ENCODE peak calls at places on chromosomes 2 and 18, in nine cellular contexts. Z is NCI-H1417; F is psoas muscle; L is activated naive CD8-positive, alpha-beta T cell treated with anti-CD3 and anti-CD28 coated beads, Interleukin-2, amount 10 ng/mL, durations not matched to agents 7 days and 5 days; Y is NCI-H1092 treated with DMSO at 0.1 percent for 48 hours; Q is fibroblast of lung; W is stimulated activated CD8-positive, alpha-beta memory T cell treated with anti-CD3 and anti-CD28 coated beads, Interleukin-15, amount 100 ng/mL, for 1 hour; G is effector memory CD8-positive, alpha-beta T cell; P is RPMI7951. J is an unnamed sample.

GRCh38 chr2:148968776-148969175 is 69.7 kb upstream of the LYPD6B start:
- DNase-seq in P (no peak), L (no peak), F (no peak), W (no peak), Z (peak), Y (no peak), Q (no peak), G (no peak), J (no peak)

GRCh38 chr2:63424329-63425078 is 163.8 kb downstream of the WDPCP start:
- DNase-seq in W (no peak), P (peak), Z (peak), F (peak), Q (peak), G (peak), L (peak), Y (peak), J (no peak)

GRCh38 chr2:142980246-142981068 is 103.0 kb downstream of the KYNU start:
- DNase-seq in Q (peak), F (no peak), G (no peak), L (no peak), Y (peak), P (peak), W (no peak), Z (peak), J (no peak)

GRCh38 chr2:160141419-160141818 is 58.7 kb downstream of the ITGB6 start:
- DNase-seq in F (no peak), G (no peak), Z (no peak), Q (no peak), P (no peak), L (no peak), W (no peak), Y (no peak), J (no peak)

GRCh38 chr2:215218587-215219577 is 80.5 kb upstream of the ABCA12 start:
- DNase-seq in Z (peak), Q (no peak), G (no peak), L (no peak), P (peak), F (no peak), Y (no peak), W (no peak), J (no peak)

GRCh38 chr2:20061476-20061875 is 10.0 kb upstream of the LAPTM4A start:
- DNase-seq in W (no peak), Q (peak), Y (no peak), P (peak), G (no peak), Z (no peak), L (no peak), F (no peak), J (no peak)

GRCh38 chr2:59874971-59875755 is 678.3 kb downstream of the BCL11A start:
- DNase-seq in G (no peak), P (no peak), Y (no peak), W (no peak), Q (no peak), F (no peak), L (no peak), Z (no peak), J (no peak)

GRCh38 chr2:176325732-176326131 is 56.5 kb downstream of the MTX2 start:
- DNase-seq in G (no peak), F (no peak), Z (peak), P (no peak), W (no peak), Y (peak), L (no peak), Q (no peak), J (no peak)

GRCh38 chr2:17223171-17223570 is 295.1 kb downstream of the RAD51AP2 start:
- DNase-seq in Z (no peak), W (no peak), F (no peak), P (no peak), L (no peak), G (no peak), Q (no peak), Y (no peak), J (no peak)

GRCh38 chr2:238161291-238162051 is 2.7 kb downstream of the ERFE start:
- DNase-seq in Z (no peak), Q (no peak), W (no peak), P (no peak), G (no peak), F (peak), Y (no peak), L (no peak), J (no peak)

GRCh38 chr2:241859436-241860183 is 916 bp upstream of the PDCD1 start:
- DNase-seq in P (peak), W (peak), Y (no peak), L (no peak), G (no peak), Z (no peak), F (peak), Q (no peak), J (peak)

GRCh38 chr18:28013064-28013463 is 163.9 kb downstream of the CDH2 start:
- DNase-seq in W (no peak), Q (peak), Z (peak), F (no peak), G (no peak), Y (peak), P (peak), L (no peak), J (no peak)

GRCh38 chr2:238649936-238650518 is 197.9 kb upstream of the TWIST2 start:
- DNase-seq in Q (no peak), G (no peak), Y (no peak), Z (no peak), W (no peak), F (no peak), L (no peak), P (no peak), J (no peak)

GRCh38 chr2:46837112-46837454 is 78.5 kb downstream of the MCFD2 start:
- DNase-seq in L (no peak), Q (no peak), Z (no peak), P (no peak), Y (no peak), G (no peak), W (no peak), F (no peak), J (no peak)

GRCh38 chr2:44746856-44747612 is 194.5 kb upstream of the SIX3 start:
- DNase-seq in Z (no peak), F (no peak), G (no peak), Y (no peak), L (no peak), Q (no peak), W (no peak), P (no peak), J (no peak)

GRCh38 chr2:235762832-235763598 is 269.2 kb downstream of the AGAP1 start:
- DNase-seq in L (no peak), P (no peak), Q (no peak), W (no peak), F (no peak), Z (no peak), G (no peak), Y (peak), J (no peak)

GRCh38 chr2:199456383-199457146 is 1.2 kb downstream of the SATB2 start:
- DNase-seq in Q (no peak), G (no peak), Y (no peak), P (peak), W (no peak), L (no peak), F (no peak), Z (peak), J (no peak)

GRCh38 chr18:24231773-24232735 is 93.2 kb downstream of the CABYR start:
- DNase-seq in Q (peak), Z (no peak), G (no peak), L (no peak), P (peak), W (no peak), F (no peak), Y (no peak), J (no peak)

GRCh38 chr2:8500124-8501054 is 181.5 kb upstream of the ID2 start:
- DNase-seq in Y (no peak), L (peak), F (no peak), Q (no peak), W (no peak), P (no peak), Z (peak), G (no peak), J (no peak)

GRCh38 chr18:36735130-36735529 is 93.7 kb downstream of the TPGS2 start:
- DNase-seq in P (no peak), Y (no peak), F (no peak), L (no peak), W (no peak), Z (no peak), Q (no peak), G (no peak), J (no peak)

GRCh38 chr2:102241616-102242260 is 54.9 kb downstream of the IL1RL2 start:
- DNase-seq in P (peak), Z (no peak), Y (no peak), G (no peak), L (no peak), Q (no peak), W (no peak), F (no peak), J (no peak)

GRCh38 chr2:84735383-84735782 is 145.5 kb downstream of the TRABD2A start:
- DNase-seq in F (no peak), L (no peak), W (no peak), Z (no peak), Y (no peak), G (no peak), Q (peak), P (peak), J (no peak)

GRCh38 chr18:32899819-32900218 is 127.0 kb upstream of the KLHL14 start:
- DNase-seq in F (no peak), Q (no peak), W (no peak), Z (no peak), Y (no peak), P (no peak), L (no peak), G (no peak), J (no peak)

GRCh38 chr2:24816884-24817283 is 23.7 kb downstream of the CENPO start:
- DNase-seq in W (no peak), Z (no peak), Y (no peak), F (no peak), Q (peak), P (peak), L (no peak), G (no peak), J (no peak)

GRCh38 chr2:48346124-48346536 is 183.8 kb upstream of the STON1 start:
- DNase-seq in L (no peak), Q (peak), Y (no peak), F (peak), W (no peak), Z (no peak), P (peak), G (no peak), J (no peak)

GRCh38 chr2:220356076-220356475 is 728.6 kb downstream of the SLC4A3 start:
- DNase-seq in F (no peak), Z (peak), G (no peak), L (no peak), Q (peak), P (no peak), W (no peak), Y (no peak), J (no peak)

GRCh38 chr2:44789971-44790721 is 151.4 kb upstream of the SIX3 start:
- DNase-seq in L (no peak), P (no peak), Z (no peak), Q (no peak), F (no peak), W (no peak), Y (no peak), G (no peak), J (no peak)

GRCh38 chr2:88627856-88628568 is 748 bp upstream of the EIF2AK3 start:
- DNase-seq in L (peak), G (peak), Q (peak), W (peak), Y (no peak), Z (no peak), P (peak), F (peak), J (peak)